ENCODE peak calls at places on chromosomes 11 and 22, in five cellular contexts. L is COR-L47; J is dorsolateral prefrontal cortex; C is BE2C; F is effector CD8-positive, alpha-beta T cell. S is an unnamed sample.

GRCh38 chr11:111938687-111939160 is 1.6 kb downstream of the DIXDC1 start:
- DNase-seq in L (peak), J (no peak), C (no peak), F (no peak), S (no peak)

GRCh38 chr11:104624021-104624420 is 274.2 kb downstream of the CASP12 start:
- DNase-seq in L (no peak), J (no peak), C (no peak), F (no peak), S (no peak)

GRCh38 chr11:11004069-11004468 is 146.2 kb upstream of the ZBED5 start:
- DNase-seq in L (no peak), J (no peak), C (no peak), F (no peak), S (no peak)

GRCh38 chr11:12623869-12624268 is 50.4 kb upstream of the TEAD1 start:
- DNase-seq in L (no peak), J (no peak), C (no peak), F (no peak), S (no peak)

GRCh38 chr11:4680341-4680740 is 17.3 kb downstream of the OR51E2 start:
- DNase-seq in L (peak), J (no peak), C (no peak), F (no peak), S (peak)

GRCh38 chr22:37483050-37483449 is 3.1 kb downstream of the MFNG start:
- DNase-seq in L (no peak), J (no peak), C (no peak), F (no peak), S (no peak)

GRCh38 chr11:1012740-1013627 is 23.5 kb downstream of the MUC6 start:
- DNase-seq in L (peak), J (no peak), C (peak), F (no peak), S (peak)

GRCh38 chr22:46109474-46110003 is 40.8 kb upstream of the PPARA start:
- DNase-seq in L (no peak), J (no peak), C (peak), F (no peak), S (no peak)

GRCh38 chr11:128502736-128503135 is 84.6 kb downstream of the ETS1 start:
- DNase-seq in L (no peak), J (no peak), C (no peak), F (no peak), S (peak)

GRCh38 chr11:102831128-102831708 is 12.2 kb downstream of the MMP3 start:
- DNase-seq in L (no peak), J (no peak), C (no peak), F (no peak), S (no peak)

GRCh38 chr11:124891390-124891861 is 6.2 kb downstream of the ROBO4 start:
- DNase-seq in L (no peak), J (no peak), C (peak), F (no peak), S (no peak)

GRCh38 chr11:65311197-65311631 is 3.5 kb upstream of the CDC42EP2 start:
- DNase-seq in L (no peak), J (no peak), C (no peak), F (no peak), S (peak)

GRCh38 chr11:65206441-65206841 is 24.7 kb downstream of the CAPN1 start:
- DNase-seq in L (no peak), J (no peak), C (no peak), F (no peak), S (no peak)

GRCh38 chr11:121337078-121337477 is 44.5 kb downstream of the SC5D start:
- DNase-seq in L (no peak), J (no peak), C (no peak), F (no peak), S (no peak)

GRCh38 chr22:35749808-35750207 is 32.1 kb downstream of the APOL5 start:
- DNase-seq in L (no peak), J (no peak), C (peak), F (no peak), S (no peak)

GRCh38 chr11:133895551-133895950 is 50.2 kb upstream of the SPATA19 start:
- DNase-seq in L (no peak), J (no peak), C (no peak), F (no peak), S (peak)

GRCh38 chr11:62508336-62509058 is 38.1 kb downstream of the AHNAK start:
- DNase-seq in L (no peak), J (peak), C (peak), F (no peak), S (peak)

GRCh38 chr22:40748388-40748970 is 69.2 kb downstream of the MCHR1 start:
- DNase-seq in L (no peak), J (no peak), C (no peak), F (no peak), S (no peak)

GRCh38 chr11:13924801-13925327 is 37.7 kb upstream of the SPON1 start:
- DNase-seq in L (no peak), J (no peak), C (no peak), F (no peak), S (no peak)

GRCh38 chr11:46381836-46382643 is 571 bp downstream of the MDK start:
- DNase-seq in L (no peak), J (no peak), C (no peak), F (no peak), S (peak)

GRCh38 chr22:39520874-39521857 is 804 bp downstream of the ATF4 start:
- DNase-seq in L (peak), J (peak), C (peak), F (peak), S (peak)

GRCh38 chr22:19605508-19606331 is 81.5 kb upstream of the CLDN5 start:
- DNase-seq in L (no peak), J (no peak), C (no peak), F (no peak), S (no peak)

GRCh38 chr22:24758164-24758799 is 16.2 kb downstream of the PIWIL3 start:
- DNase-seq in L (peak), J (peak), C (peak), F (peak), S (peak)

GRCh38 chr11:122732342-122733300 is 77.1 kb downstream of the UBASH3B start:
- DNase-seq in L (no peak), J (no peak), C (no peak), F (no peak), S (no peak)

GRCh38 chr11:64489831-64490441 is 101.1 kb upstream of the SLC22A12 start:
- DNase-seq in L (peak), J (peak), C (peak), F (peak), S (peak)

GRCh38 chr11:68002943-68003845 is 703 bp downstream of the UNC93B1 start:
- DNase-seq in L (no peak), J (no peak), C (no peak), F (peak), S (no peak)

GRCh38 chr11:119091966-119092879 is 7.5 kb downstream of the HMBS start:
- DNase-seq in L (no peak), J (no peak), C (no peak), F (no peak), S (no peak)

GRCh38 chr11:5690736-5691135 is 1.1 kb downstream of the TRIM22 start:
- DNase-seq in L (no peak), J (no peak), C (no peak), F (no peak), S (no peak)

GRCh38 chr11:59158206-59159068 is 13.5 kb upstream of the DTX4 start:
- DNase-seq in L (peak), J (no peak), C (no peak), F (peak), S (peak)

GRCh38 chr11:18617688-18618340 is 16.3 kb downstream of the SPTY2D1 start:
- DNase-seq in L (no peak), J (no peak), C (no peak), F (no peak), S (no peak)

GRCh38 chr11:64900263-64900678 is 16.7 kb downstream of the ATG2A start:
- DNase-seq in L (no peak), J (no peak), C (no peak), F (peak), S (no peak)

GRCh38 chr11:125123947-125124633 is 12.7 kb upstream of the TMEM218 start:
- DNase-seq in L (peak), J (no peak), C (peak), F (no peak), S (peak)

GRCh38 chr22:36850682-36851081 is 10.1 kb upstream of the NCF4 start:
- DNase-seq in L (no peak), J (no peak), C (no peak), F (no peak), S (no peak)

GRCh38 chr11:14015711-14016110 is 53.2 kb downstream of the SPON1 start:
- DNase-seq in L (no peak), J (no peak), C (no peak), F (no peak), S (no peak)

GRCh38 chr11:44445500-44446340 is 119.7 kb upstream of the CD82 start:
- DNase-seq in L (no peak), J (no peak), C (no peak), F (no peak), S (no peak)

GRCh38 chr11:83835423-83835822 is 549.3 kb upstream of the CCDC90B start:
- DNase-seq in L (no peak), J (no peak), C (no peak), F (no peak), S (no peak)

GRCh38 chr22:44530106-44530505 is 32.1 kb upstream of the RTL6 start:
- DNase-seq in L (no peak), J (no peak), C (no peak), F (no peak), S (no peak)

S was measured in SJCRH30.